ENCODE peak calls at places on chromosomes 16 and 17, in ten cellular contexts. J is A549, Z is adrenal gland, S is mucosa of descending colon, B is Panc1, V is natural killer cell, L is Peyer's patch, G is tibial artery, F is left ventricle myocardium inferior, I is sigmoid colon. N is an unnamed sample.

GRCh38 chr17:55577011-55577586 is 65.8 kb upstream of the SMIM36 start:
- DNase-seq in J (no peak), Z (peak), S (peak), B (no peak), V (no peak), L (peak), G (peak), F (peak), I (peak), N (no peak)

GRCh38 chr16:28623172-28623711 is 13.4 kb upstream of the SULT1A1 start:
- DNase-seq in J (no peak), Z (peak), S (peak), B (no peak), V (peak), L (peak), G (no peak), F (peak), I (no peak), N (no peak)

GRCh38 chr17:61405686-61406542 is 6.3 kb downstream of the TBX2 start:
- DNase-seq in J (no peak), Z (no peak), S (no peak), B (no peak), V (no peak), L (peak), G (peak), F (peak), I (peak), N (peak)

GRCh38 chr16:19245326-19245925 is 40.1 kb upstream of the CLEC19A start:
- DNase-seq in J (no peak), Z (no peak), S (peak), B (no peak), V (no peak), L (no peak), G (no peak), F (no peak), I (no peak), N (no peak)

GRCh38 chr16:1193143-1193824 is 31.8 kb downstream of the TPSG1 start:
- DNase-seq in J (no peak), Z (peak), S (no peak), B (no peak), V (no peak), L (no peak), G (no peak), F (no peak), I (peak), N (no peak)

GRCh38 chr17:39702901-39703893 is 3.3 kb downstream of the ERBB2 start:
- DNase-seq in J (peak), Z (no peak), S (no peak), B (peak), V (no peak), L (no peak), G (no peak), F (no peak), I (no peak), N (no peak)

GRCh38 chr17:10622610-10623485 is 34.3 kb downstream of the MYH3 start:
- DNase-seq in J (no peak), Z (no peak), S (no peak), B (no peak), V (no peak), L (no peak), G (no peak), F (no peak), I (no peak), N (no peak)

GRCh38 chr16:14564881-14565687 is 65.0 kb downstream of the PARN start:
- DNase-seq in J (no peak), Z (no peak), S (peak), B (no peak), V (no peak), L (no peak), G (no peak), F (no peak), I (no peak), N (no peak)

GRCh38 chr16:84136331-84137125 is 8.4 kb downstream of the HSDL1 start:
- DNase-seq in J (no peak), Z (no peak), S (no peak), B (no peak), V (no peak), L (no peak), G (no peak), F (no peak), I (no peak), N (no peak)

GRCh38 chr17:2239882-2240430 is 63.6 kb downstream of the SMG6 start:
- DNase-seq in J (peak), Z (peak), S (peak), B (peak), V (no peak), L (no peak), G (peak), F (peak), I (peak), N (no peak)

GRCh38 chr17:9251273-9251672 is 230.0 kb downstream of the NTN1 start:
- DNase-seq in J (no peak), Z (no peak), S (no peak), B (no peak), V (no peak), L (no peak), G (no peak), F (no peak), I (no peak), N (no peak)

GRCh38 chr17:83189673-83190385 is 110.4 kb downstream of the METRNL start:
- DNase-seq in J (no peak), Z (peak), S (no peak), B (no peak), V (no peak), L (peak), G (peak), F (peak), I (peak), N (no peak)

GRCh38 chr17:50604470-50604869 is 30.2 kb upstream of the ABCC3 start:
- DNase-seq in J (no peak), Z (no peak), S (no peak), B (no peak), V (no peak), L (no peak), G (no peak), F (peak), I (peak), N (no peak)

GRCh38 chr16:12330977-12331376 is 354.4 kb downstream of the SNX29 start:
- DNase-seq in J (no peak), Z (no peak), S (no peak), B (no peak), V (no peak), L (no peak), G (no peak), F (peak), I (no peak), N (no peak)

GRCh38 chr16:52265446-52265861 is 281.5 kb downstream of the TOX3 start:
- DNase-seq in J (no peak), Z (no peak), S (no peak), B (no peak), V (no peak), L (no peak), G (no peak), F (no peak), I (no peak), N (no peak)

GRCh38 chr17:39699818-39700147 is at the start of gene ERBB2:
- DNase-seq in J (peak), Z (no peak), S (peak), B (no peak), V (no peak), L (peak), G (peak), F (peak), I (peak), N (no peak)

GRCh38 chr16:86042996-86043725 is 144.2 kb downstream of the IRF8 start:
- DNase-seq in J (no peak), Z (no peak), S (no peak), B (no peak), V (no peak), L (peak), G (peak), F (no peak), I (no peak), N (no peak)

GRCh38 chr16:152141-153128 is at the start of gene HBZ:
- DNase-seq in J (no peak), Z (no peak), S (no peak), B (no peak), V (no peak), L (no peak), G (no peak), F (no peak), I (no peak), N (no peak)

GRCh38 chr17:6567528-6568185 is 11.3 kb upstream of the PITPNM3 start:
- DNase-seq in J (no peak), Z (peak), S (no peak), B (no peak), V (no peak), L (no peak), G (no peak), F (no peak), I (peak), N (no peak)

GRCh38 chr17:56708220-56708567 is 114.7 kb downstream of the NOG start:
- DNase-seq in J (no peak), Z (no peak), S (no peak), B (no peak), V (no peak), L (no peak), G (no peak), F (no peak), I (no peak), N (no peak)

GRCh38 chr17:62792122-62792800 is 15.9 kb downstream of the MARCHF10 start:
- DNase-seq in J (peak), Z (peak), S (no peak), B (peak), V (no peak), L (no peak), G (no peak), F (no peak), I (no peak), N (no peak)

GRCh38 chr16:15966420-15967222 is 17.2 kb downstream of the ABCC1 start:
- DNase-seq in J (peak), Z (no peak), S (no peak), B (peak), V (no peak), L (no peak), G (no peak), F (no peak), I (no peak), N (no peak)

GRCh38 chr16:83878838-83879237 is 20.1 kb upstream of the MLYCD start:
- DNase-seq in J (peak), Z (no peak), S (peak), B (peak), V (no peak), L (no peak), G (no peak), F (no peak), I (no peak), N (no peak)

GRCh38 chr17:47806913-47807255 is 14.7 kb downstream of the OSBPL7 start:
- DNase-seq in J (no peak), Z (no peak), S (no peak), B (no peak), V (no peak), L (no peak), G (no peak), F (no peak), I (no peak), N (no peak)

GRCh38 chr17:21213491-21214014 is 408 bp downstream of the TMEM11 start:
- DNase-seq in J (peak), Z (peak), S (peak), B (no peak), V (no peak), L (no peak), G (peak), F (no peak), I (peak), N (no peak)

GRCh38 chr17:45821147-45821546 is 23.5 kb upstream of the SPPL2C start:
- DNase-seq in J (no peak), Z (no peak), S (no peak), B (no peak), V (no peak), L (no peak), G (no peak), F (no peak), I (no peak), N (no peak)
- TF ChIP-seq CTCF in J (no peak), Z (no peak), S (no peak), B (no peak), V (no peak), L (no peak), G (no peak), F (no peak), I (no peak), N (no peak)

GRCh38 chr16:89170346-89171215 is 967 bp upstream of the CDH15 start:
- DNase-seq in J (no peak), Z (no peak), S (peak), B (no peak), V (no peak), L (peak), G (no peak), F (no peak), I (no peak), N (no peak)
- TF ChIP-seq CTCF in J (peak), Z (no peak), S (no peak), B (no peak), V (no peak), L (no peak), G (no peak), F (no peak), I (no peak), N (no peak)

DNA sequence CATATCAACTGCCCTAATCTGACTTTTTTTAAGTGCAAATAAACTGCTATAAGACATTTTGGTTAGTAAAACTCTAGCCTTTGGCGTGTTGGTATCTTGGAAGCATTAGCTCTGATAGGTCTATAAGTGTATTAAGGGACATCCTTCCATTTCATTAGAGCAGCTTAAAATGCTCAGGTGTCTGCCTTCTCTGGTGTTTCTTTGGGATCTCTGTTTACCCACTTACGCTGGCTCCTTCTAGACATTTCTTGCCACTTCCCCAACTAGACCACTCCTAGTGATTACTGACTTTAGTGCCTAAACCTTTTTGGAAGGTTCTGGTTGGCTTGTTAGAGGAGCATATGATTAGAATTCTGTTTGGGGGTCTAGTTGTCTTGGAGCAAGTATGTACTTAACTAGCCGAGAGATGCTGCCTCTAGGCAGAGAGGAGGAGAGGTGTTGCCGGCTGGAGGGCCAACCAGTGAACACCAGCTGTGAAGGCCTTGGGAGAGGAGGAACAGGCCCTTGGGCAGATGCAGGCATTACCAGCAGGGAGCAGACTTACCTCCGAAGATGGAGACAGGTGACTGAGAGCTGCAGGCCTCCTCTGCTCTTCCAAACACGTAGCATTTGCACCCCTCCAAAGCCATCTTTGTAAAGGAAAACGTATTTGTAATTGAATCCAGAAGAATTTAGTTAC is 15.2 kb upstream of the CLEC18C start:
- DNase-seq in J (peak), Z (peak), S (no peak), B (no peak), V (no peak), L (peak), G (no peak), F (no peak), I (no peak), N (peak)
- TF ChIP-seq CTCF in J (no peak), Z (no peak), S (no peak), B (no peak), V (no peak), L (no peak), G (no peak), F (no peak), I (no peak), N (no peak)

GRCh38 chr16:8649829-8650554 is 24.4 kb upstream of the ABAT start:
- DNase-seq in J (no peak), Z (no peak), S (no peak), B (no peak), V (no peak), L (no peak), G (no peak), F (no peak), I (no peak), N (no peak)

GRCh38 chr16:8656376-8656775 is 18.0 kb upstream of the ABAT start:
- DNase-seq in J (no peak), Z (no peak), S (no peak), B (no peak), V (no peak), L (no peak), G (no peak), F (no peak), I (no peak), N (no peak)

GRCh38 chr16:8660841-8661301 is 13.5 kb upstream of the ABAT start:
- DNase-seq in J (peak), Z (peak), S (peak), B (peak), V (peak), L (peak), G (peak), F (peak), I (peak), N (peak)

DNA sequence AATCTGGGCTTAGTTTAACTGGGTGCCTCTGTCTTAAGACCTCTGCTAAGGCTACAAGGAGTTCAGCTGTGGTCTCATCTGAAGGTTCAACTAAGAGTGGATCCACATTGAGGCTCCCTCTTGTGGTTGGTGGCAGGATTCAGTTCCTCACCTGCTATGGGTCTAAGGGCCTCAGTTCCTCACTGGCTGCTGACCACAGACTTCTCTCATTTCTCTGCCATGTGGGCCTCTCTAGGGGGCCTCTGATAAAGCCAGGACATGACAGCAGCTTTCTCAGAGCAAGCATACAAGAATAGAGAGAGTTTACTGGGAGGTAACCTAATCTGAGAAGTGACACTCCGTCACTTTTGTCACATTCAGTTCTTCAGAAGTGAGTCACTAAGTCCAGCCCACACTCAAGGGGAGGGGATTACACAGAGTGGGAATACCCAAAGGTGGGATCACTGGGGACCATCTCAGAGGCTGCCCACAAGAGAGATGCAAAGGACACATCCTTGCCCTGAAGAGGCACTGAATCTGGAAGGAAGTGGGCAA is 19.2 kb upstream of the ABAT start:
- DNase-seq in J (no peak), Z (peak), S (peak), B (no peak), V (no peak), L (no peak), G (no peak), F (no peak), I (no peak), N (no peak)
- TF ChIP-seq CTCF in J (no peak), Z (no peak), S (no peak), B (peak), V (no peak), L (peak), G (no peak), F (peak), I (no peak), N (peak)

DNA sequence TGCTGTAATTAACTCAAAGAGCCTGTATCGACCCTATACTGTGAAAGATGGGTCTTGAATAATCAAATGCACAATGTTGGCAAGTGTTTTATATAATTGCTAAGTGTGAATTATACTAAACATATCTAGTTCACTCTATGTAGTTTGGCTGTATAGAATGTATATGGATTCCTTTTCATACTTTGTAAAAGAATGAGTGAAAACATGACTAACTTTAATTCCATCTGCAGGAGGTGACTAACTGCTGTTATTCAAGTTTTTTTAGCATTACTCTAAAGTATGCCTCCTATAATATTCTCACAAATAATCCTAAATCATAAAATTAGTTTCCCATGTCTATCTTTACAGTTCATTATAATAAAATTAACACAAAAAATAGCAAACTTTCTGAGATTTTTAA is 394.0 kb upstream of the MON1B start:
- DNase-seq in J (no peak), Z (no peak), S (no peak), B (no peak), V (no peak), L (no peak), G (no peak), F (no peak), I (no peak), N (no peak)
- TF ChIP-seq CTCF in J (no peak), Z (no peak), S (no peak), B (no peak), V (no peak), L (no peak), G (no peak), F (no peak), I (no peak), N (no peak)

GRCh38 chr16:70749006-70749678 is 51.8 kb downstream of the VAC14 start:
- DNase-seq in J (no peak), Z (no peak), S (peak), B (no peak), V (no peak), L (no peak), G (no peak), F (no peak), I (no peak), N (no peak)

GRCh38 chr16:70749681-70750601 is 51.0 kb downstream of the VAC14 start:
- DNase-seq in J (no peak), Z (no peak), S (no peak), B (no peak), V (no peak), L (no peak), G (no peak), F (no peak), I (no peak), N (no peak)

GRCh38 chr16:70751593-70751992 is 49.4 kb downstream of the VAC14 start:
- DNase-seq in J (no peak), Z (no peak), S (peak), B (no peak), V (no peak), L (no peak), G (no peak), F (no peak), I (no peak), N (no peak)

GRCh38 chr16:70752381-70752780 is 48.6 kb downstream of the VAC14 start:
- DNase-seq in J (no peak), Z (no peak), S (no peak), B (no peak), V (no peak), L (no peak), G (no peak), F (no peak), I (no peak), N (no peak)

GRCh38 chr16:70750893-70751467 is 50.0 kb downstream of the VAC14 start:
- DNase-seq in J (no peak), Z (peak), S (peak), B (no peak), V (no peak), L (no peak), G (peak), F (peak), I (peak), N (no peak)
- TF ChIP-seq CTCF in J (no peak), Z (no peak), S (no peak), B (no peak), V (no peak), L (no peak), G (no peak), F (no peak), I (no peak), N (no peak)

N was measured in D721Med.